ENCODE peak calls at places on chromosomes 12 and 14, in four cellular contexts. L is breast epithelium, Q is ELF-1, F is NCI-H1436. Z is an unnamed sample.

GRCh38 chr12:34301251-34302130 is 279.2 kb downstream of the ALG10 start:
- DNase-seq in L (no peak), F (no peak), Q (no peak), Z (peak; percentile 22)

GRCh38 chr12:92506460-92506859 is 196.3 kb upstream of the PLEKHG7 start:
- DNase-seq in Q (peak; percentile 18), L (no peak), F (peak; percentile 2), Z (no peak)

GRCh38 chr12:64582111-64582510 is 28.2 kb upstream of the RASSF3 start:
- DNase-seq in Q (no peak), L (no peak), F (no peak), Z (no peak)

GRCh38 chr12:71594214-71594948 is 69.3 kb downstream of the ZFC3H1 start:
- DNase-seq in Q (no peak), L (no peak), F (no peak), Z (no peak)

GRCh38 chr14:52553671-52554575 is 1.3 kb downstream of the GPR137C start:
- DNase-seq in L (peak; percentile 90), Q (peak; percentile 70), F (peak; percentile 88), Z (no peak)

GRCh38 chr14:51209457-51209856 is 30.6 kb upstream of the TMX1 start:
- DNase-seq in Q (no peak), F (no peak), L (no peak), Z (no peak)

GRCh38 chr14:67722293-67722692 is 20.6 kb downstream of the RDH12 start:
- DNase-seq in F (peak; percentile 9), L (no peak), Q (peak; percentile 55), Z (no peak)

GRCh38 chr14:29645117-29645516 is 282.5 kb downstream of the PRKD1 start:
- DNase-seq in Q (no peak), F (no peak), L (no peak), Z (no peak)

GRCh38 chr12:3996322-3996721 is 123.1 kb upstream of the PARP11 start:
- DNase-seq in Q (no peak), L (no peak), F (no peak), Z (no peak)

GRCh38 chr12:95513599-95513998 is 37.7 kb downstream of the USP44 start:
- DNase-seq in L (no peak), F (no peak), Q (no peak), Z (no peak)

GRCh38 chr14:58270628-58271027 is 26.0 kb downstream of the PSMA3 start:
- DNase-seq in Q (no peak), L (no peak), F (no peak), Z (no peak)

GRCh38 chr12:95848575-95849388 is 10.0 kb upstream of the SNRPF start:
- DNase-seq in L (no peak), F (no peak), Q (peak; percentile 11), Z (peak; percentile 40)

GRCh38 chr12:64219135-64219534 is 3.0 kb downstream of the KICS2 start:
- DNase-seq in F (no peak), L (no peak), Q (no peak), Z (no peak)